ENCODE peak calls at places on chromosome 2, in six cellular contexts. One of them, this sample, is unnamed.

GRCh38 chr2:88760819-88761598 is 69.5 kb downstream of the RPIA start:
- DNase-seq in GM12878: no peak
- DNase-seq in HepG2: no peak
- DNase-seq in K562: no peak
- DNase-seq in GM12891: no peak
- DNase-seq in H1: no peak
- DNase-seq in this sample: no peak

GRCh38 chr2:22355816-22356433 is 1029.1 kb upstream of the KLHL29 start:
- DNase-seq in GM12878: no peak
- DNase-seq in K562: peak
- DNase-seq in H1: peak
- DNase-seq in HepG2: peak
- DNase-seq in GM12891: peak
- DNase-seq in this sample: peak

GRCh38 chr2:174771631-174772491 is 7.6 kb upstream of the CHRNA1 start:
- DNase-seq in K562: peak
- DNase-seq in HepG2: peak
- DNase-seq in GM12878: no peak
- DNase-seq in GM12891: peak
- DNase-seq in H1: peak
- DNase-seq in this sample: peak

GRCh38 chr2:121061633-121062032 is 223.4 kb downstream of the TFCP2L1 start:
- DNase-seq in HepG2: no peak
- DNase-seq in GM12891: no peak
- DNase-seq in K562: no peak
- DNase-seq in GM12878: no peak
- DNase-seq in H1: no peak
- DNase-seq in this sample: no peak

GRCh38 chr2:74374509-74375205 is 5.5 kb downstream of the DCTN1 start:
- DNase-seq in K562: peak
- DNase-seq in HepG2: no peak
- DNase-seq in H1: peak
- DNase-seq in GM12891: no peak
- DNase-seq in GM12878: no peak
- DNase-seq in this sample: no peak

GRCh38 chr2:65380243-65380642 is 52.2 kb downstream of the SPRED2 start:
- DNase-seq in GM12878: no peak
- DNase-seq in K562: no peak
- DNase-seq in GM12891: no peak
- DNase-seq in H1: no peak
- DNase-seq in HepG2: no peak
- DNase-seq in this sample: no peak

GRCh38 chr2:204892506-204893255 is 347.4 kb downstream of the PARD3B start:
- DNase-seq in GM12891: no peak
- DNase-seq in GM12878: no peak
- DNase-seq in K562: no peak
- DNase-seq in HepG2: no peak
- DNase-seq in H1: no peak
- DNase-seq in this sample: no peak

GRCh38 chr2:195356026-195356425 is 301.0 kb upstream of the SLC39A10 start:
- DNase-seq in K562: no peak
- DNase-seq in GM12891: no peak
- DNase-seq in GM12878: no peak
- DNase-seq in HepG2: no peak
- DNase-seq in H1: no peak
- DNase-seq in this sample: no peak

GRCh38 chr2:168722592-168722991 is 79.8 kb upstream of the NOSTRIN start:
- DNase-seq in HepG2: no peak
- DNase-seq in H1: no peak
- DNase-seq in GM12891: no peak
- DNase-seq in GM12878: no peak
- DNase-seq in K562: no peak
- DNase-seq in this sample: no peak

GRCh38 chr2:43317680-43318079 is 91.3 kb upstream of the ZFP36L2 start:
- DNase-seq in GM12891: no peak
- DNase-seq in H1: no peak
- DNase-seq in GM12878: no peak
- DNase-seq in K562: no peak
- DNase-seq in HepG2: no peak
- DNase-seq in this sample: no peak

GRCh38 chr2:75146903-75147332 is 52.4 kb downstream of the TACR1 start:
- DNase-seq in GM12878: no peak
- DNase-seq in H1: no peak
- DNase-seq in HepG2: peak
- DNase-seq in K562: no peak
- DNase-seq in GM12891: no peak
- DNase-seq in this sample: no peak

GRCh38 chr2:217835931-217836881 is 166.6 kb downstream of the TNS1 start:
- DNase-seq in GM12891: no peak
- DNase-seq in GM12878: no peak
- DNase-seq in K562: no peak
- DNase-seq in HepG2: no peak
- DNase-seq in H1: no peak
- DNase-seq in this sample: no peak

GRCh38 chr2:213415093-213415492 is 130.8 kb downstream of the SPAG16 start:
- DNase-seq in H1: no peak
- DNase-seq in K562: no peak
- DNase-seq in GM12891: no peak
- DNase-seq in GM12878: no peak
- DNase-seq in HepG2: no peak
- DNase-seq in this sample: no peak

GRCh38 chr2:61853086-61853847 is 593 bp downstream of the FAM161A start:
- DNase-seq in GM12878: no peak
- DNase-seq in GM12891: peak
- DNase-seq in H1: no peak
- DNase-seq in K562: peak
- DNase-seq in HepG2: peak
- DNase-seq in this sample: peak

GRCh38 chr2:43067254-43068052 is 159.0 kb downstream of the ZFP36L2 start:
- DNase-seq in K562: no peak
- DNase-seq in GM12891: no peak
- DNase-seq in GM12878: no peak
- DNase-seq in HepG2: no peak
- DNase-seq in H1: no peak
- DNase-seq in this sample: no peak

GRCh38 chr2:205811387-205811786 is 129.1 kb downstream of the NRP2 start:
- DNase-seq in H1: no peak
- DNase-seq in GM12878: no peak
- DNase-seq in GM12891: no peak
- DNase-seq in K562: no peak
- DNase-seq in HepG2: no peak
- DNase-seq in this sample: no peak

GRCh38 chr2:145119225-145119624 is 599.3 kb upstream of the ZEB2 start:
- DNase-seq in K562: no peak
- DNase-seq in H1: no peak
- DNase-seq in HepG2: no peak
- DNase-seq in GM12891: no peak
- DNase-seq in GM12878: no peak
- DNase-seq in this sample: no peak

GRCh38 chr2:205848601-205849000 is 166.3 kb downstream of the NRP2 start:
- DNase-seq in K562: no peak
- DNase-seq in H1: no peak
- DNase-seq in GM12878: no peak
- DNase-seq in GM12891: no peak
- DNase-seq in HepG2: no peak
- DNase-seq in this sample: no peak

GRCh38 chr2:167708998-167709397 is 538.4 kb downstream of the STK39 start:
- DNase-seq in GM12891: no peak
- DNase-seq in HepG2: no peak
- DNase-seq in K562: no peak
- DNase-seq in GM12878: no peak
- DNase-seq in H1: no peak
- DNase-seq in this sample: no peak

GRCh38 chr2:14773696-14774095 is 141.2 kb downstream of the LRATD1 start:
- DNase-seq in H1: no peak
- DNase-seq in GM12878: no peak
- DNase-seq in HepG2: no peak
- DNase-seq in K562: no peak
- DNase-seq in GM12891: no peak
- DNase-seq in this sample: no peak

GRCh38 chr2:225889452-225889851 is 489.9 kb downstream of the NYAP2 start:
- DNase-seq in HepG2: peak
- DNase-seq in GM12878: no peak
- DNase-seq in K562: peak
- DNase-seq in H1: no peak
- DNase-seq in GM12891: peak
- DNase-seq in this sample: no peak

GRCh38 chr2:122148128-122148792 is 392.8 kb downstream of the TSN start:
- DNase-seq in GM12891: no peak
- DNase-seq in HepG2: no peak
- DNase-seq in H1: no peak
- DNase-seq in K562: no peak
- DNase-seq in GM12878: no peak
- DNase-seq in this sample: no peak

GRCh38 chr2:222424281-222424728 is at the start of gene SGPP2:
- DNase-seq in K562: no peak
- DNase-seq in H1: peak
- DNase-seq in GM12891: peak
- DNase-seq in HepG2: no peak
- DNase-seq in GM12878: no peak
- DNase-seq in this sample: peak

GRCh38 chr2:177568893-177569292 is 176.3 kb downstream of the AGPS start:
- DNase-seq in K562: no peak
- DNase-seq in H1: no peak
- DNase-seq in GM12891: no peak
- DNase-seq in HepG2: no peak
- DNase-seq in GM12878: no peak
- DNase-seq in this sample: no peak
- TF ChIP-seq POLR2AphosphoS5 in K562: no peak
- TF ChIP-seq POLR2AphosphoS5 in H1: no peak
- TF ChIP-seq POLR2AphosphoS5 in GM12891: no peak
- TF ChIP-seq POLR2AphosphoS5 in HepG2: no peak
- TF ChIP-seq POLR2AphosphoS5 in GM12878: no peak
- TF ChIP-seq POLR2AphosphoS5 in this sample: no peak

DNA sequence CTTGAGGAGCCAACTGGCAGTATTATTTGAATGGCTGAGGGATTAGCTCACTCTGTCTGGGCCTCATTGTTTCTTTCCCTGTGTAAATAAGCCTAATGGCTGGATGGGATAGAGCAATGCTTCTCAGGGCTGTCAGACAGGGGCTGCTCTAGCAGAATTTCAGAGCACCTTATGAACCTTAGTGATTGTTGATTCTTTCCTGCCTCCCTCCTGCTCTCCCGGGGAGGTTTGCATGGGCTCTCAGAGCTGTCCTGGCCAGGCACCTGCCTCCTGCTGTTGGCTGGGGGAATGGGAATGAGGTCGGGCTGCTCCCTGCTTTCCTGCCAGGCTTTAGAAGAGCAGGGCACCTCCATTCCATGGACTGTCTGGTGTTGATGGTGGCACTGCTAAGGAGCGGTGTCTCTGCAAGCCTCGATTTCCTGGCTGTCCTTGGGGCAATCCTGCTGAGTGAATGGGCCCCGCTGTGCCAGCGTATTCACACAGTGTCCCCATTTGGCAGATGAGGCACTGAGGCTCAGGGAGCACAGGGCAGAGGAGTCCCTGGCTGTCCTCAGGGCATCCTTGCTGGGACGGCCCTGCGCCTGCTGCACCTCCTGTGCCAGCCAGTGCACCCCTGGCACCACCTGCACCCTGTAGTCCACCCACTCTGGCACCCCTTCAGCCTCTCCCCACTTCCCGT is 468.3 kb upstream of the HS6ST1 start:
- DNase-seq in GM12891: no peak
- DNase-seq in GM12878: no peak
- DNase-seq in H1: peak
- DNase-seq in K562: no peak
- DNase-seq in HepG2: no peak
- DNase-seq in this sample: no peak
- TF ChIP-seq TAF1 in GM12891: no peak
- TF ChIP-seq TAF1 in GM12878: no peak
- TF ChIP-seq TAF1 in H1: no peak
- TF ChIP-seq TAF1 in K562: no peak
- TF ChIP-seq TAF1 in HepG2: no peak
- TF ChIP-seq TAF1 in this sample: no peak

DNA sequence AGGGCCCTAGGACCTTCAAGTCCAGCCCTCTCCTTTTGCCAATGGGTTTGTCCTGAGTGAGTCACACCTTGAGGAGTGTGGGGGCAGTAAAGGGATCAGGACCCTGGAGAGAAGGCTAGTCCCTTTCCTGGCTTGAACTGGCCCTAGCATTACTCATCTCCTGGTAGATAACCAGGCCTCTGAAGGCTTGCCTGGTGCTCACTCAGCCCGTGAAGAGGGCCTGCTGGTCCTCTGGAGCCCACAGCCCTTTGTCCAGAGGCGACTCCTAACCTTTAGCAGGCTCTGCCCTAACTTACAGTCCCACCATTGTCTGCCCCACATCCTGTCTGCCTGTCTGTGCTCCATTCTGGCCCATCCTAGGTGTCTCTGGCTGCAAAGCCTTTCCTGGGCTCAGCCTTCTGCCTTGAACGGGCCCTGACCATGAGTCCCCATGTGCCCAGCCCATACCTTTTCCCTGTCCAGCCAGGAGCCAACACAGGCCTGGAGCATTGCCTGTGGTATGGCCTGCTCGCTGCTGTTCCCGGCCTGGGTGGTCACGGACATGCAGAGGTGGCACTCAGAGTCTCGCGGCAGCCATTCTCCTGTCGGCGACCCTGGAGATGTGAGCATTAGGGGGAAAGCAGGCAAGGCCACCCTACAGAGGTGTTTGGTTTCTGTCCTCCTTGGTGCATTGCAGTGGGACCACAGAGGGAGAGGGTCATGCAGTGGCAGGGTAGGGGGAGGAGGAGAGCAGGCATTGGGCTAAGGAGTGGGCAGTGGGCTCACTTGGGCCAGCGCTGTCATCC is 4.9 kb downstream of the SFTPB start:
- DNase-seq in GM12891: no peak
- DNase-seq in K562: peak
- DNase-seq in H1: no peak
- DNase-seq in GM12878: no peak
- DNase-seq in HepG2: peak
- DNase-seq in this sample: no peak
- TF ChIP-seq POLR2A in GM12891: no peak
- TF ChIP-seq POLR2A in K562: no peak
- TF ChIP-seq POLR2A in H1: no peak
- TF ChIP-seq POLR2A in GM12878: no peak
- TF ChIP-seq POLR2A in HepG2: no peak
- TF ChIP-seq POLR2A in this sample: no peak

GRCh38 chr2:20446917-20447436 is at the start of gene RHOB:
- DNase-seq in K562: peak
- DNase-seq in HepG2: peak
- DNase-seq in H1: peak
- DNase-seq in GM12878: peak
- DNase-seq in GM12891: peak
- DNase-seq in this sample: peak

GRCh38 chr2:20449501-20450200 is 2.8 kb downstream of the RHOB start:
- DNase-seq in GM12891: no peak
- DNase-seq in K562: no peak
- DNase-seq in HepG2: peak
- DNase-seq in H1: no peak
- DNase-seq in GM12878: no peak
- DNase-seq in this sample: no peak

GRCh38 chr2:20450201-20451108 is 3.6 kb downstream of the RHOB start:
- DNase-seq in H1: peak
- DNase-seq in HepG2: peak
- DNase-seq in K562: no peak
- DNase-seq in GM12878: no peak
- DNase-seq in GM12891: no peak
- DNase-seq in this sample: no peak

GRCh38 chr2:20447437-20448245 is 767 bp downstream of the RHOB start:
- DNase-seq in H1: peak
- DNase-seq in K562: no peak
- DNase-seq in GM12878: no peak
- DNase-seq in GM12891: peak
- DNase-seq in HepG2: no peak
- DNase-seq in this sample: no peak

GRCh38 chr2:20448246-20449046 is 1.6 kb downstream of the RHOB start:
- DNase-seq in GM12891: no peak
- DNase-seq in H1: no peak
- DNase-seq in GM12878: no peak
- DNase-seq in HepG2: no peak
- DNase-seq in K562: no peak
- DNase-seq in this sample: no peak
- TF ChIP-seq POLR2AphosphoS5 in GM12891: no peak
- TF ChIP-seq POLR2AphosphoS5 in H1: peak
- TF ChIP-seq POLR2AphosphoS5 in GM12878: no peak
- TF ChIP-seq POLR2AphosphoS5 in HepG2: peak
- TF ChIP-seq POLR2AphosphoS5 in K562: no peak
- TF ChIP-seq POLR2AphosphoS5 in this sample: peak

This sample was measured in GM12892.